ENCODE peak calls at places on chromosomes 2 and 18, in six cellular contexts. U is IMR-90, N is HFF-Myc, L is AG04450, A is fibroblast of the aortic adventitia, K is cardiac fibroblast. G is an unnamed sample.

GRCh38 chr18:13611058-13611615 is 115.2 kb downstream of the FAM210A start:
- DNase-seq in K (peak), L (no peak), N (no peak), A (peak), U (peak), G (no peak)

GRCh38 chr2:43609304-43609883 is 13.6 kb upstream of the THADA start:
- DNase-seq in L (no peak), A (peak), N (no peak), U (peak), K (peak), G (peak)

GRCh38 chr2:153963247-153963646 is 91.5 kb downstream of the GALNT13 start:
- DNase-seq in U (no peak), N (no peak), A (no peak), K (no peak), L (no peak), G (no peak)

GRCh38 chr2:9076210-9076609 is 72.7 kb upstream of the MBOAT2 start:
- DNase-seq in L (no peak), N (no peak), A (peak), U (peak), K (peak), G (no peak)

GRCh38 chr2:103594823-103595222 is 833.0 kb downstream of the TMEM182 start:
- DNase-seq in U (no peak), N (no peak), L (no peak), K (no peak), A (no peak), G (no peak)

GRCh38 chr2:7118606-7119503 is 201.6 kb downstream of the RNF144A start:
- DNase-seq in K (peak), L (no peak), A (peak), N (no peak), U (peak), G (no peak)

GRCh38 chr2:36059684-36060083 is 295.9 kb upstream of the CRIM1 start:
- DNase-seq in A (no peak), N (no peak), K (no peak), L (no peak), U (no peak), G (no peak)

GRCh38 chr2:21821697-21822227 is 698.0 kb downstream of the TDRD15 start:
- DNase-seq in K (peak), L (no peak), U (peak), N (no peak), A (no peak), G (no peak)

GRCh38 chr2:14423145-14423906 is 209.2 kb upstream of the LRATD1 start:
- DNase-seq in K (no peak), L (no peak), N (no peak), A (no peak), U (no peak), G (no peak)

GRCh38 chr2:8408560-8409460 is 273.0 kb upstream of the ID2 start:
- DNase-seq in K (no peak), N (no peak), U (no peak), L (no peak), A (no peak), G (no peak)

GRCh38 chr2:162475661-162476060 is 131.7 kb downstream of the GCA start:
- DNase-seq in N (no peak), A (no peak), U (no peak), L (no peak), K (peak), G (no peak)

GRCh38 chr18:1906421-1906820 is 664.9 kb downstream of the METTL4 start:
- DNase-seq in N (no peak), K (no peak), L (no peak), A (no peak), U (no peak), G (no peak)

GRCh38 chr2:219358170-219359075 is 25.9 kb upstream of the RESP18 start:
- DNase-seq in N (no peak), A (no peak), U (no peak), L (no peak), K (no peak), G (no peak)

GRCh38 chr18:59268722-59269562 is 4.3 kb downstream of the RAX start:
- DNase-seq in L (no peak), A (no peak), N (no peak), U (no peak), K (no peak), G (no peak)

GRCh38 chr18:5556317-5556974 is 12.6 kb upstream of the EPB41L3 start:
- DNase-seq in U (peak), A (peak), L (peak), K (peak), N (no peak), G (no peak)

DNA sequence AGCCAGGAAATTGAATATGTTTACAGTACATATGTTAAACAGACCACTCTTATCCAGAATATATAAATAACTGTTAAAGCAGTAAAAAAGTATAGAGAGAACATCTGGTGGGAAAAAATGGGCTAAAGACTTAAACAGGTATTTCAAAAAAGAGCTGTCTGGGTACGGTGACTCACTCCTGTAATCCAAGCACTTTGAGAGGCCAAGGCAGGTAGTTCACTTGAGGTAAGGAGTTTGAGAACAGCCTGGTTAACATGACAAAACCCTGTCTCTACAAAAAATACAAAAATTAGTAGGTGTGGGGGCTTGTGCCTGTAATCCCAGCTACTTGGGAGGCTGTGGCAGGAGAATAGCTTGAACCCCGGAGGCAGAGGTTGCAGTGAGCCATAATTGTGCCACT is 171.4 kb upstream of the FSIP2 start:
- DNase-seq in K (no peak), A (no peak), N (no peak), U (no peak), L (no peak), G (no peak)
- H3K4me3 ChIP-seq in K (no peak), A (no peak), N (no peak), U (no peak), L (no peak), G (no peak)

GRCh38 chr2:214410128-214410775 is 602 bp upstream of the VWC2L start:
- DNase-seq in A (no peak), K (no peak), L (no peak), N (no peak), U (no peak), G (no peak)
- H3K4me3 ChIP-seq in A (no peak), K (no peak), L (no peak), N (no peak), U (no peak), G (no peak)

DNA sequence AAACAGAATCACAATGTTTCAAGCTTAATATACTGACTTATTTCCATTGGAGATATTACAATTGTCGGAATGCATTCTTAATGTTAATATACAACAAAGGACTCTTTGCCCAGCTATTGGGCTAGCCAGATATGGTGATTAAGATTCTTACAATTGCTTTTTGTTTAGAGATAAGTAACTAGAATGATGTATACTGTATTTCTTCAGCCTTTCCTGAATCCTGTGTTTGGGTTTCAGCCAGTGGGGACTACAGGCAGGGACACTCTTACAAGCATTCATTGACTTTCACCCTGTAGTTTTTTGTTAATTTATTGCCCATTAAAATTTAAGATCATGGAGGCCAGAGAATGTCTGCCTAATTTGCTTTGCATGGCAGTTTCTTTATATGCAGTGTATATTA is 254.1 kb upstream of the TMEFF2 start:
- DNase-seq in A (no peak), K (no peak), N (no peak), U (no peak), L (no peak), G (no peak)
- H3K4me3 ChIP-seq in A (no peak), K (no peak), N (no peak), U (no peak), L (no peak), G (no peak)

DNA sequence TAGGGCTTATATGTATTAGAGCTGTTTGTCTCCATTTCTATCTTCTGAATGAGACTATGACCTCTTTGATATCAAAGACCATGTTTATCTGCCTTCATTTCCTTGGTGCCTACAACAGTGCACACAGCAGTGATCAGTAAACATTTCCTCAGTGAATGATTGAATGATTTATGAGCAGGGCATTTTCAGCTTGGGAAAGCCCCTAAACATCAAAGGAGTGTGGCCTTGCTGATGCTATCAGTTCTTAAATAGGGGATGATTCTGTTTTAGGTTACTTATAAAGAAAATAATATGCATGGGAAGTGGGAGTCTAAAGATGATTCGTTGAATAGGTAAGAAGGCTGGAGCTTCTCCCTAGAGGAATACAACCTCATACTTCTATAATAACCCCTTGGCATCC is 425.3 kb downstream of the ZNF521 start:
- DNase-seq in K (no peak), N (no peak), A (no peak), L (no peak), U (no peak), G (no peak)
- H3K4me3 ChIP-seq in K (no peak), N (no peak), A (no peak), L (no peak), U (no peak), G (no peak)

DNA sequence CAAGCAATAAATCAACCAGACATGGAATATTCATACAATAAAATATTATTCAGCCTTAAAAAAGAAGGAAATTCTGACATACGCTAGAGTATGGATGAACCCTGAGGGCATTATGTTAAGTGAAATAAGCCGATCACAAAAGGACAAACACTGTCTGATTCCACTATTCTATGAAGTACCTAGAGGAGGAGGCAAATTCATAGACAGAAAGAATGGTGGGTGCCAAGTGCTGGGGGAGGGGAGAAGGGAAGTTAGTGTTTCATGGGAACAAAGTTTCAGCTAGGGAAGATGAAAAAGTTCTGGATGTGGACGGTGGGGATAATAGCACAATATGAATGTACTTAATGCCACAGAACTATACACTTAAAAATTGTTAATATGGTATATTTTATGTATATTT is 19.8 kb downstream of the SMAD7 start:
- DNase-seq in N (no peak), U (no peak), A (no peak), K (no peak), L (no peak), G (no peak)
- H3K4me3 ChIP-seq in N (no peak), U (no peak), A (no peak), K (no peak), L (no peak), G (no peak)

GRCh38 chr2:129876576-129876975 is 102.9 kb upstream of the RAB6C start:
- DNase-seq in U (no peak), K (no peak), N (no peak), A (no peak), L (no peak), G (no peak)
- H3K4me3 ChIP-seq in U (no peak), K (no peak), N (peak), A (peak), L (no peak), G (no peak)

DNA sequence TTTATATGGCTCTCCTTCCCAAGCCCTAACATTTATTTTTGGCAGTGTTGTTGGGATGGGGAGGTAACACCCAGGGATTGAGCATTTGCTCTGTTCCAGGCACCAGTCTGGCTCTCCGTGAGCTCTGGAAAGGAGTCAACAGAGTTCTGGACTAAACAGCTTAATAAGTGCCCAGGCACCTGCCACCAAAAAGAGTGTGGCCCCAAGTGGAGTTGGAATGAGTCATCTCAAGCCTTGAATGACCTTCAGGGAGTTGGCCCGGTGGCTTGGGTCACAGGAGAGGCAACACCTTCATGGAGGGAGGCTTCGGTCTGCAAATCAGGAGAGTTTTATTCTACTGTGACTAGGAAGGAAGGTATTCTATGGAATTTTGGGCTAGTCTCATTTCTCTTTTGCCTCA is 203.2 kb downstream of the DLGAP1 start:
- DNase-seq in U (no peak), L (no peak), K (no peak), A (no peak), N (no peak), G (no peak)
- H3K4me3 ChIP-seq in U (no peak), L (no peak), K (no peak), A (no peak), N (no peak), G (no peak)

DNA sequence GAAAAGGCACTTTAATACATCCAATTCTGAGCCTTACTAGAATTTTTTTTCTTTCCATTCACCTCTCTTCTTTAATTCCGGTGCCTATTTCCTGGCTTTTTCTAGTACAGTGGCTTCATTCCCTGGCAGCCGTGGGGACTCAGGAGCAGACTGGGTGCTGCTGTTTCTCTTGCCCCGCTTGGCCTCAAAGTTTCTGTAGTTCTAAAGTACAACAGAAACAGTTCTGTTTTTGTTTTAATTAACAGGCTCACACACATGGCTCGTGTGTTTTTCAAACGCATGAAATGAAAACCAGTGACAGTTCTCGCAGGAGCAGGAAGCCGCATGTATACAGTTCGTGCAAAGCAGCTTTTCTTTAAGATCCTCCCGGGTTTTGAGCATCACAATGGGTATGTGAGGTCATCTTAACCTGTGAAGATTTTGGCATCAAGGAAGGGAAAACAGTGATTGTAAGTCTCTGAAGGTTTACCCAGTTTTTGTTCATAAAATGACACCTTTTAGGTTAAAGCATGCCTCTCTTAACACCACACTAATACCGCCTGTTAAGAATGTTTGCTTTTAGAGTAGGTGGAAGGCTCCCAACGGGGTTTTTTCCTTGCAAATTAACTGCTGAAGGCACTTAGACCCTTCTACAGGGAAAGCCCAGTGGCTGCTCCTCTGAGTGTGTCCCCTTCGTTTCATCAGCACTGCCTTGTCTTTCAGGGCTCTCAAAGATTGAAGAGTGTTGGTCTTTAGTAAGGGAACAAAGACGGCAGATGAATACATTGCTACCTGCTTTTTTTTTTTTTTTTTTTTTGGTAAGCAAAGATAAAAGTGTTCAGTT is 5.8 kb downstream of the FZD7 start:
- DNase-seq in N (no peak), U (no peak), L (no peak), A (no peak), K (no peak), G (no peak)
- H3K4me3 ChIP-seq in N (peak), U (peak), L (peak), A (peak), K (no peak), G (peak)